ENCODE peak calls at places on chromosomes 1 and 21, in six cellular contexts. L, I, Z, A, U and M are unnamed samples.

GRCh38 chr1:243959998-243960397 is 91.1 kb upstream of the ZBTB18 start:
- DNase-seq in A (no peak), Z (no peak), I (no peak), U (no peak), L (no peak), M (no peak)

GRCh38 chr1:67041836-67042503 is 12.0 kb downstream of the SLC35D1 start:
- DNase-seq in L (no peak), A (no peak), Z (no peak), I (no peak), U (no peak), M (no peak)

GRCh38 chr1:115437146-115437639 is 99.1 kb upstream of the NGF start:
- DNase-seq in L (no peak), U (no peak), Z (no peak), I (no peak), A (no peak), M (no peak)

GRCh38 chr21:34603710-34604057 is 11.2 kb downstream of the RCAN1 start:
- DNase-seq in Z (no peak), L (no peak), A (no peak), U (no peak), I (no peak), M (no peak)

GRCh38 chr1:213452504-213452903 is 401.5 kb downstream of the RPS6KC1 start:
- DNase-seq in U (no peak), L (no peak), I (no peak), A (no peak), Z (no peak), M (no peak)

GRCh38 chr1:176364231-176364905 is 98.6 kb upstream of the PAPPA2 start:
- DNase-seq in Z (no peak), I (no peak), L (no peak), U (no peak), A (no peak), M (no peak)

GRCh38 chr1:11301593-11301992 is 28.6 kb downstream of the UBIAD1 start:
- DNase-seq in U (no peak), L (no peak), A (no peak), I (no peak), Z (no peak), M (no peak)

GRCh38 chr1:75482951-75483350 is 128.0 kb downstream of the SLC44A5 start:
- DNase-seq in A (no peak), U (no peak), I (no peak), L (no peak), Z (no peak), M (no peak)

GRCh38 chr1:236045771-236046170 is 19.1 kb downstream of the NID1 start:
- DNase-seq in A (no peak), I (no peak), L (no peak), Z (no peak), U (no peak), M (no peak)

GRCh38 chr1:18575620-18576019 is 55.0 kb upstream of the PAX7 start:
- DNase-seq in A (no peak), I (peak), L (peak), Z (no peak), U (peak), M (no peak)

GRCh38 chr21:31503939-31504338 is 155.6 kb upstream of the SOD1 start:
- DNase-seq in U (no peak), A (no peak), L (no peak), I (no peak), Z (no peak), M (no peak)

GRCh38 chr1:33680281-33680840 is 183.5 kb upstream of the HMGB4 start:
- DNase-seq in U (no peak), L (no peak), Z (no peak), I (no peak), A (no peak), M (no peak)

GRCh38 chr1:11178021-11179015 is 10.8 kb upstream of the ANGPTL7 start:
- DNase-seq in L (no peak), U (no peak), Z (no peak), I (no peak), A (no peak), M (no peak)